ENCODE peak calls at places on chromosomes 13 and 19, in five cellular contexts. One of them, this sample, is unnamed.

GRCh38 chr13:79749556-79749955 is 268.6 kb downstream of the NDFIP2 start:
- DNase-seq in MG63: no peak
- DNase-seq in keratinocyte: no peak
- DNase-seq in activated T-helper 1 cell treated with anti-CD3 and anti-CD28 coated beads, Interleukin-2, amount 50 U/mL, for 16 hours: no peak
- DNase-seq in RWPE1: no peak
- DNase-seq in this sample: no peak

GRCh38 chr13:106566682-106567420 is 1.1 kb downstream of the ARGLU1 start:
- DNase-seq in keratinocyte: no peak
- DNase-seq in RWPE1: peak; percentile 60
- DNase-seq in activated T-helper 1 cell treated with anti-CD3 and anti-CD28 coated beads, Interleukin-2, amount 50 U/mL, for 16 hours: peak; percentile 4
- DNase-seq in MG63: peak; percentile 68
- DNase-seq in this sample: peak; percentile 71

GRCh38 chr19:34480971-34481821 is at the start of gene WTIP:
- DNase-seq in MG63: peak; percentile 92
- DNase-seq in activated T-helper 1 cell treated with anti-CD3 and anti-CD28 coated beads, Interleukin-2, amount 50 U/mL, for 16 hours: no peak
- DNase-seq in keratinocyte: peak; percentile 21
- DNase-seq in RWPE1: peak; percentile 55
- DNase-seq in this sample: peak; percentile 84

GRCh38 chr13:113507564-113508210 is 17.2 kb upstream of the DCUN1D2 start:
- DNase-seq in RWPE1: no peak
- DNase-seq in keratinocyte: no peak
- DNase-seq in MG63: no peak
- DNase-seq in activated T-helper 1 cell treated with anti-CD3 and anti-CD28 coated beads, Interleukin-2, amount 50 U/mL, for 16 hours: no peak
- DNase-seq in this sample: no peak

GRCh38 chr19:12720851-12721655 is 2.7 kb downstream of the TNPO2 start:
- DNase-seq in MG63: peak; percentile 62
- DNase-seq in activated T-helper 1 cell treated with anti-CD3 and anti-CD28 coated beads, Interleukin-2, amount 50 U/mL, for 16 hours: no peak
- DNase-seq in RWPE1: peak; percentile 13
- DNase-seq in keratinocyte: no peak
- DNase-seq in this sample: no peak

GRCh38 chr13:65914707-65915106 is 1315.4 kb downstream of the PCDH9 start:
- DNase-seq in MG63: no peak
- DNase-seq in keratinocyte: no peak
- DNase-seq in RWPE1: no peak
- DNase-seq in activated T-helper 1 cell treated with anti-CD3 and anti-CD28 coated beads, Interleukin-2, amount 50 U/mL, for 16 hours: no peak
- DNase-seq in this sample: no peak

GRCh38 chr19:39498262-39499081 is at the start of gene DLL3:
- DNase-seq in keratinocyte: no peak
- DNase-seq in MG63: no peak
- DNase-seq in activated T-helper 1 cell treated with anti-CD3 and anti-CD28 coated beads, Interleukin-2, amount 50 U/mL, for 16 hours: no peak
- DNase-seq in RWPE1: no peak
- DNase-seq in this sample: no peak

GRCh38 chr13:109687559-109688448 is 98.6 kb downstream of the IRS2 start:
- DNase-seq in keratinocyte: no peak
- DNase-seq in activated T-helper 1 cell treated with anti-CD3 and anti-CD28 coated beads, Interleukin-2, amount 50 U/mL, for 16 hours: no peak
- DNase-seq in RWPE1: no peak
- DNase-seq in MG63: no peak
- DNase-seq in this sample: no peak

GRCh38 chr19:38452430-38453366 is 19.2 kb downstream of the RYR1 start:
- DNase-seq in RWPE1: no peak
- DNase-seq in MG63: peak; percentile 49
- DNase-seq in keratinocyte: no peak
- DNase-seq in activated T-helper 1 cell treated with anti-CD3 and anti-CD28 coated beads, Interleukin-2, amount 50 U/mL, for 16 hours: no peak
- DNase-seq in this sample: no peak

GRCh38 chr13:45799451-45799850 is 52.1 kb downstream of the SIAH3 start:
- DNase-seq in keratinocyte: no peak
- DNase-seq in activated T-helper 1 cell treated with anti-CD3 and anti-CD28 coated beads, Interleukin-2, amount 50 U/mL, for 16 hours: no peak
- DNase-seq in RWPE1: no peak
- DNase-seq in MG63: peak; percentile 15
- DNase-seq in this sample: no peak

GRCh38 chr13:78958019-78958418 is 299.1 kb upstream of the OBI1 start:
- DNase-seq in keratinocyte: no peak
- DNase-seq in activated T-helper 1 cell treated with anti-CD3 and anti-CD28 coated beads, Interleukin-2, amount 50 U/mL, for 16 hours: no peak
- DNase-seq in MG63: peak; percentile 10
- DNase-seq in RWPE1: no peak
- DNase-seq in this sample: no peak

GRCh38 chr19:8429826-8430225 is 14.9 kb upstream of the HNRNPM start:
- DNase-seq in keratinocyte: no peak
- DNase-seq in activated T-helper 1 cell treated with anti-CD3 and anti-CD28 coated beads, Interleukin-2, amount 50 U/mL, for 16 hours: no peak
- DNase-seq in MG63: no peak
- DNase-seq in RWPE1: no peak
- DNase-seq in this sample: no peak

GRCh38 chr13:41006951-41007350 is 12.2 kb downstream of the ELF1 start:
- DNase-seq in activated T-helper 1 cell treated with anti-CD3 and anti-CD28 coated beads, Interleukin-2, amount 50 U/mL, for 16 hours: no peak
- DNase-seq in MG63: no peak
- DNase-seq in RWPE1: no peak
- DNase-seq in keratinocyte: no peak
- DNase-seq in this sample: no peak

GRCh38 chr19:16613841-16614240 is 14.2 kb downstream of the MED26 start:
- DNase-seq in MG63: no peak
- DNase-seq in keratinocyte: no peak
- DNase-seq in RWPE1: no peak
- DNase-seq in activated T-helper 1 cell treated with anti-CD3 and anti-CD28 coated beads, Interleukin-2, amount 50 U/mL, for 16 hours: no peak
- DNase-seq in this sample: no peak

GRCh38 chr13:47831265-47831664 is 169.8 kb downstream of the SUCLA2 start:
- DNase-seq in keratinocyte: no peak
- DNase-seq in MG63: no peak
- DNase-seq in activated T-helper 1 cell treated with anti-CD3 and anti-CD28 coated beads, Interleukin-2, amount 50 U/mL, for 16 hours: no peak
- DNase-seq in RWPE1: no peak
- DNase-seq in this sample: no peak

GRCh38 chr13:93355094-93355493 is 128.5 kb downstream of the GPC6 start:
- DNase-seq in MG63: no peak
- DNase-seq in RWPE1: no peak
- DNase-seq in activated T-helper 1 cell treated with anti-CD3 and anti-CD28 coated beads, Interleukin-2, amount 50 U/mL, for 16 hours: no peak
- DNase-seq in keratinocyte: no peak
- DNase-seq in this sample: no peak

GRCh38 chr13:77928909-77929308 is 10.3 kb upstream of the EDNRB start:
- DNase-seq in keratinocyte: no peak
- DNase-seq in MG63: no peak
- DNase-seq in activated T-helper 1 cell treated with anti-CD3 and anti-CD28 coated beads, Interleukin-2, amount 50 U/mL, for 16 hours: no peak
- DNase-seq in RWPE1: peak; percentile 10
- DNase-seq in this sample: no peak

GRCh38 chr13:42539670-42540069 is 34.3 kb upstream of the TNFSF11 start:
- DNase-seq in keratinocyte: no peak
- DNase-seq in activated T-helper 1 cell treated with anti-CD3 and anti-CD28 coated beads, Interleukin-2, amount 50 U/mL, for 16 hours: no peak
- DNase-seq in RWPE1: peak; percentile 67
- DNase-seq in MG63: no peak
- DNase-seq in this sample: no peak

GRCh38 chr19:1512671-1513491 is at the start of gene ADAMTSL5:
- DNase-seq in MG63: peak; percentile 65
- DNase-seq in RWPE1: peak; percentile 71
- DNase-seq in activated T-helper 1 cell treated with anti-CD3 and anti-CD28 coated beads, Interleukin-2, amount 50 U/mL, for 16 hours: peak; percentile 52
- DNase-seq in keratinocyte: no peak
- DNase-seq in this sample: no peak

GRCh38 chr13:52158629-52159158 is 703 bp downstream of the NEK3 start:
- DNase-seq in RWPE1: peak; percentile 22
- DNase-seq in keratinocyte: no peak
- DNase-seq in activated T-helper 1 cell treated with anti-CD3 and anti-CD28 coated beads, Interleukin-2, amount 50 U/mL, for 16 hours: no peak
- DNase-seq in MG63: peak; percentile 36
- DNase-seq in this sample: no peak

GRCh38 chr13:31385534-31385933 is 185.8 kb downstream of the B3GLCT start:
- DNase-seq in RWPE1: no peak
- DNase-seq in keratinocyte: no peak
- DNase-seq in MG63: peak; percentile 22
- DNase-seq in activated T-helper 1 cell treated with anti-CD3 and anti-CD28 coated beads, Interleukin-2, amount 50 U/mL, for 16 hours: no peak
- DNase-seq in this sample: no peak

GRCh38 chr19:18557474-18558201 is at the start of gene KXD1:
- DNase-seq in activated T-helper 1 cell treated with anti-CD3 and anti-CD28 coated beads, Interleukin-2, amount 50 U/mL, for 16 hours: peak; percentile 97
- DNase-seq in keratinocyte: peak; percentile 72
- DNase-seq in MG63: peak; percentile 99
- DNase-seq in RWPE1: peak; percentile 96
- DNase-seq in this sample: peak; percentile 99

GRCh38 chr13:109297628-109298027 is 488.8 kb downstream of the IRS2 start:
- DNase-seq in keratinocyte: no peak
- DNase-seq in activated T-helper 1 cell treated with anti-CD3 and anti-CD28 coated beads, Interleukin-2, amount 50 U/mL, for 16 hours: no peak
- DNase-seq in RWPE1: no peak
- DNase-seq in MG63: no peak
- DNase-seq in this sample: no peak

GRCh38 chr13:79289557-79289956 is 116.5 kb downstream of the RBM26 start:
- DNase-seq in keratinocyte: no peak
- DNase-seq in activated T-helper 1 cell treated with anti-CD3 and anti-CD28 coated beads, Interleukin-2, amount 50 U/mL, for 16 hours: no peak
- DNase-seq in MG63: no peak
- DNase-seq in RWPE1: no peak
- DNase-seq in this sample: no peak

GRCh38 chr13:43246382-43246781 is 223.0 kb downstream of the DNAJC15 start:
- DNase-seq in activated T-helper 1 cell treated with anti-CD3 and anti-CD28 coated beads, Interleukin-2, amount 50 U/mL, for 16 hours: no peak
- DNase-seq in keratinocyte: no peak
- DNase-seq in MG63: no peak
- DNase-seq in RWPE1: no peak
- DNase-seq in this sample: no peak

This sample was measured in Right ventricle myocardium inferior.